ENCODE peak calls at places on chromosomes 11 and 22, in ten cellular contexts. X is endodermal cell; G is Panc1; D is aorta; E is foreskin fibroblast; A is CD8-positive, alpha-beta T cell; H is cardiac muscle cell; I is mucosa of descending colon; N is HL-60; Z is effector memory CD4-positive, alpha-beta T cell. R is an unnamed sample.

GRCh38 chr11:19079643-19080440 is 19.3 kb upstream of the MRGPRX2 start:
- DNase-seq in Z (no peak), E (peak; percentile 92), X (peak; percentile 50), I (no peak), D (no peak), H (no peak), A (no peak), N (no peak), G (no peak), R (peak; percentile 84)

GRCh38 chr22:46596819-46597218 is 23.4 kb upstream of the GRAMD4 start:
- DNase-seq in G (no peak), N (no peak), I (peak; percentile 89), D (peak; percentile 69), Z (no peak), H (no peak), A (no peak), E (no peak), X (peak; percentile 86), R (no peak)

GRCh38 chr11:134819026-134819425 is 407.0 kb upstream of the B3GAT1 start:
- DNase-seq in X (peak; percentile 73), I (no peak), A (no peak), E (no peak), Z (no peak), D (no peak), G (no peak), H (peak; percentile 49), N (no peak), R (no peak)

GRCh38 chr11:34351051-34351450 is 6.8 kb downstream of the ABTB2 start:
- DNase-seq in I (no peak), D (no peak), N (no peak), H (no peak), E (no peak), Z (no peak), G (no peak), A (no peak), X (no peak), R (no peak)

GRCh38 chr11:12279672-12280108 is 97.7 kb upstream of the PARVA start:
- DNase-seq in E (no peak), D (no peak), X (peak; percentile 19), A (no peak), N (no peak), G (no peak), Z (no peak), I (no peak), H (no peak), R (no peak)

GRCh38 chr22:37609240-37610152 is 862 bp downstream of the GGA1 start:
- DNase-seq in G (no peak), A (no peak), H (no peak), N (no peak), E (peak; percentile 56), X (no peak), D (no peak), I (no peak), Z (no peak), R (no peak)

GRCh38 chr11:117438371-117439000 is 110.8 kb downstream of the CEP164 start:
- DNase-seq in D (peak; percentile 51), I (no peak), H (no peak), A (no peak), Z (no peak), X (no peak), G (no peak), E (no peak), N (no peak), R (peak; percentile 4)

GRCh38 chr11:13386567-13386966 is 76.5 kb downstream of the BTBD10 start:
- DNase-seq in D (no peak), H (no peak), A (no peak), N (no peak), I (no peak), G (no peak), X (no peak), E (no peak), Z (no peak), R (no peak)

GRCh38 chr11:129701706-129702105 is 113.9 kb upstream of the TMEM45B start:
- DNase-seq in X (no peak), E (no peak), G (no peak), A (no peak), N (no peak), Z (no peak), I (no peak), H (no peak), D (no peak), R (no peak)

GRCh38 chr22:18973264-18974031 is 37.4 kb upstream of the PRODH start:
- DNase-seq in G (no peak), Z (no peak), X (no peak), D (no peak), H (no peak), N (no peak), E (no peak), I (peak; percentile 21), A (no peak), R (no peak)

GRCh38 chr11:62574363-62575057 is 819 bp upstream of the EEF1G start:
- DNase-seq in H (no peak), A (no peak), D (peak; percentile 81), N (peak; percentile 45), E (peak; percentile 54), G (no peak), Z (no peak), X (peak; percentile 54), I (peak; percentile 76), R (no peak)
- H3K4me3 ChIP-seq in H (peak overlapping the region; percentile 39), A (peak overlapping the region; percentile 97), D (peak overlapping the region; percentile 24), N (peak overlapping the region; percentile 56), E (peak overlapping the region; percentile 90), G (peak overlapping the region; percentile 100), Z (peak overlapping the region; percentile 84), X (peak overlapping the region; percentile 86), I (peak overlapping the region; percentile 67), R (peak overlapping the region; percentile 62)

GRCh38 chr11:64854157-64854533 is 9.7 kb upstream of the CDC42BPG start:
- DNase-seq in I (no peak), A (no peak), E (no peak), H (no peak), D (no peak), N (no peak), Z (no peak), G (no peak), X (no peak), R (no peak)

GRCh38 chr11:64853709-64854108 is 9.3 kb upstream of the CDC42BPG start:
- DNase-seq in G (no peak), X (no peak), A (no peak), D (peak; percentile 77), Z (no peak), E (no peak), H (no peak), N (peak; percentile 25), I (no peak), R (no peak)

GRCh38 chr11:64855596-64856304 is 11.3 kb upstream of the CDC42BPG start:
- DNase-seq in Z (no peak), I (no peak), G (no peak), D (no peak), E (no peak), H (no peak), X (no peak), A (no peak), N (no peak), R (no peak)

GRCh38 chr11:64856382-64857227 is 12.2 kb upstream of the CDC42BPG start:
- DNase-seq in A (no peak), E (peak; percentile 93), H (no peak), Z (no peak), D (peak; percentile 94), G (no peak), I (peak; percentile 80), N (peak; percentile 96), X (no peak), R (no peak)

DNA sequence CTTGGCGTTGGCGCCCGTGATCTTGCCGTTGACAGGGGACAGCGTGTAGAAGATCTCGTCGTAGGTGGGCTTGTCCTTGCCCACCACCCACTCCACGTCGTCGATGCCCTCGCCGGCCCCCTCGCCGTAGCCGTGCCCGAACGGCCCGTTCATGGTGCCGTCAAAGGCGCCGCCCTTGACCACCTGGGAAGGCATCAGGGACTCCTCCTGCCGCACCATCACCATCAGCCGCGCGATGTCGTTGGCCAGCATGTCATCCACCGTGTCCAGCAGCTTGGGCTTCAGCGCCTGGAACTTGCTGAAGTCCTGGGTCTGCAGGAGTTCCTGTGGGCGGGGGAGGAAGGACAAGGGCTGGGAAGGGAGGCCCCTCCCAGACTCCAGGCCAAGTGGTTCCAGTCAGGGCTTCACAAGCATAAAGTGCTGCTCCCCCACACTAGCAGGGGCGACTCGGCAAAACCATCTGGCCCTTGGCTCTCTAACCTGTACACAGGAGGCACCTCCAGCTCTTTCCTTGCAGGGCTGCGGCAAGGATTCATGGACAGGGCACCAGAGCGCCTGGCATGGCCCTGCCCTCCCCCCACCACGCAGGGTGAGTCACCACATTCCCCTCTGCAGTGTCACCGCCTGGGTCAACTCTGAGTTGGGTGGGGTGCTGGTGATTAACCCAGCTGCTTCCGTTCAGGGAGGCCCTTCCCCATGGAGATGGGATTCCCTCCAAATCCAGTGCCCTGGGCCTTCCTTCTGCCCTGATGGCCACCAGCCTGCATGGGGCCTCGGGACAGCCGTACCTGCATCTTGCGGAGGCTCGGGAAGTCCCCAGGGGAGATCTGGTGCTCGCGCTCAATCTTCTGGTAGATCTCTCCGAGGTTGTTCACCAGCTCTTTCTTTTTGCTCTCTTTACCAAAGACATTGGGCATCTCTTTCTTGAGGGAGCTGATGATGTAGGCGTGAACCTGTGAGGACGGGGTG is 10.4 kb upstream of the CDC42BPG start:
- DNase-seq in N (no peak), E (peak; percentile 99), X (peak; percentile 79), I (peak; percentile 89), Z (peak; percentile 52), H (no peak), D (peak; percentile 97), A (no peak), G (peak; percentile 95), R (peak; percentile 53)
- H3K4me3 ChIP-seq in N (no peak overlapping the region), E (no peak overlapping the region), X (no peak overlapping the region), I (no peak overlapping the region), Z (no peak overlapping the region), H (no peak overlapping the region), D (no peak overlapping the region), A (peak overlapping the region; percentile 33), G (no peak overlapping the region), R (no peak overlapping the region)

DNA sequence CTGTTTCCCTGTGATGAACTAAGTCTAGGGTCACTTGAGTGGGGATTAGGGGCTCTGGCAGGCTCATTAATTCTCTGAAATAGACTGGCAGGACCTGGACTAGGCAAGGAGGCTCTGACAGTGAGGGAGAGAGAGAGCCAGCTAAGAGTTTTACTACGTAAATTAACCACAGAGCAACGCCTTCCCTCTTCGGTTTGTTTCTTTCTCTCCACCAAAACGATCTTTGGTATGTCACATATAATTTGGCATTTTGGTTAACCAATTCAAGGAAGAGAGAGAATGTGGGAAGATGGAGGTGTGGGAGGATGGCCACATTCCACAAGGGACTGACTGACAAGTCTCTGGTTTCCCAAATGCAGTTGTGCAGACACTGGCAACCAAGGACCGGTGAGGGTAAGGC is 27.9 kb downstream of the ATG16L2 start:
- DNase-seq in X (no peak), A (no peak), Z (no peak), H (no peak), G (no peak), E (no peak), D (no peak), I (no peak), N (no peak), R (no peak)
- H3K4me3 ChIP-seq in X (no peak overlapping the region), A (no peak overlapping the region), Z (no peak overlapping the region), H (no peak overlapping the region), G (no peak overlapping the region), E (no peak overlapping the region), D (no peak overlapping the region), I (no peak overlapping the region), N (no peak overlapping the region), R (no peak overlapping the region)

DNA sequence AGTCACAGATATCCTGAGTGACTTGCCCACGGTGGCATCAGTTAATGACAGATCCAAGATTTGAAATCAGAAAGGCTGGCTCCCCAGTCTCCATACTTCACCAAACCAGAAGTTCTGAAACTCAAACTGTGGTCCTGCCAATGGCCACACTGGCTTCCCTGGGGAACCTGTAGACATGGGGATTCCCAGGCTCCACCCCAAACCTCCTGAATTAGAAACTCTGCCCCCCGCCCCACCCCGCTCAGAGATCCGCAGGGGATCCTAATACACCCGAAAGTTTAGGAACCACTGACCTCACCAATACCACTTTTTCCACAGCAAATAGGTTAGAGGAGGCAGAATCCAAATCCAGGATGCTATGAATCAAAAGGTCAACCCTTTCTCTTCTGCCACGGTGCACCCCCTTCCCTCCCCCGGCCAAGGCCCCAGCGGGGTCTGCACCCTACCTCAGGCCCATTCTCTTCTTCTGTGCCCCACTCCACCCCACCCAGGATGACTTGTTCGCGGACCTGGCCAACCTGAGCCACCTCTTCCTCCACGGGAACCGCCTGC is 15.4 kb downstream of the RTN4RL2 start:
- DNase-seq in I (no peak), N (no peak), Z (no peak), D (no peak), X (no peak), E (no peak), H (no peak), G (no peak), A (no peak), R (no peak)
- H3K4me3 ChIP-seq in I (no peak overlapping the region), N (no peak overlapping the region), Z (peak overlapping the region; percentile 52), D (no peak overlapping the region), X (peak overlapping the region; percentile 45), E (peak overlapping the region; percentile 35), H (no peak overlapping the region), G (peak overlapping the region; percentile 34), A (peak overlapping the region; percentile 63), R (peak overlapping the region; percentile 28)

R was measured in skeletal muscle cell.